ENCODE peak calls at places on chromosome 18, in seven cellular contexts. X, M, Q, N, P, O and Z are unnamed samples. For H3K4me1, the result is how much of the 10 kb centered on the place peaks cover.

GRCh38 chr18:5979971-5980457 is 84.7 kb upstream of the TMEM200C start:
- DNase-seq in X (no peak), M (no peak), Q (no peak), N (no peak), P (no peak), O (peak), Z (no peak)

GRCh38 chr18:31386683-31387082 is 10.1 kb downstream of the DSG4 start:
- DNase-seq in X (no peak), M (no peak), Q (no peak), N (no peak), P (no peak), O (no peak), Z (no peak)

GRCh38 chr18:78776706-78777105 is 202.9 kb upstream of the SALL3 start:
- DNase-seq in X (no peak), M (no peak), Q (no peak), N (peak), P (no peak), O (no peak), Z (no peak)

GRCh38 chr18:34626404-34627137 is 83.5 kb upstream of the DTNA start:
- DNase-seq in X (no peak), M (peak), Q (no peak), N (no peak), P (no peak), O (no peak), Z (no peak)

GRCh38 chr18:36153203-36153602 is 23.5 kb downstream of the ELP2 start:
- DNase-seq in X (peak), M (no peak), Q (no peak), N (no peak), P (no peak), O (no peak), Z (no peak)

GRCh38 chr18:46856975-46857374 is 60.3 kb downstream of the PIAS2 start:
- DNase-seq in X (no peak), M (no peak), Q (no peak), N (no peak), P (no peak), O (no peak), Z (no peak)

GRCh38 chr18:267380-267687 is 513 bp downstream of the THOC1 start:
- DNase-seq in X (no peak), M (no peak), Q (no peak), N (no peak), P (peak), O (no peak), Z (no peak)

GRCh38 chr18:27921904-27922541 is 254.9 kb downstream of the CDH2 start:
- DNase-seq in X (no peak), M (no peak), Q (no peak), N (no peak), P (peak), O (no peak), Z (no peak)

GRCh38 chr18:61992285-61992684 is 99.5 kb upstream of the RNF152 start:
- DNase-seq in X (no peak), M (no peak), Q (no peak), N (no peak), P (no peak), O (no peak), Z (no peak)

DNA sequence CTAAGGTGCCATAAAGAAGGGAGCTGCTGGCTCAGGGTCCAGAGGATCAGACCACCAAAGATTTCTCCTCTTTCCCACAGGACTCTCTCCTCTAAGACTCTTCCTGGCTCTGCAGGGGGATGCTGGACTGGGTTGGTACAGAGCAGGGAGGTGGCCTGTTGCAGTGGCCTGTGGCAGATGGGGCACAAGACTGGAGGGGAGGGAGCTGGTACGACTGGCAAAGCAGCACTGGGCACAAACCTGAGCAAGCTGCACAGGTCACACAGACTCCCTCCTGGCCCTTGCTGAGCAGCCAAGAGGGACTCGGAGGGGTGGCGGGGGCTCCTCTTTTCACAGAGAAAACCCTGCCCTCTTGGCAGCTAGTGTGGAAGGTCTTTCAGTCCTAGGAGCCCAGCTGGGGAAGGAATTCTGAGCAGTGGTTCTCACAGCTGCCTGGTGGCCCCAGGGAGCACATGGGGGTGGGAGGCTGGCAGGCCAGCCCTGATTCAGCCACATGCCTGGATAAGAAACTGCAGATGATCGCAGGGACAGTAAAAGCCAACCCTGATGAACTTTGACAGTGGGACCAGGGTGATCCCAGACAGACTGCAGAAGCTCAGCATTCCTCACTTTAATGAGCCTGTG is 32.4 kb upstream of the ACAA2 start:
- DNase-seq in X (no peak), M (no peak), Q (no peak), N (no peak), P (no peak), O (no peak), Z (no peak)
- H3K4me1 ChIP-seq in X (under half), M (under half), Q (under half), N (under half), P (under half), O (under half), Z (under half)

DNA sequence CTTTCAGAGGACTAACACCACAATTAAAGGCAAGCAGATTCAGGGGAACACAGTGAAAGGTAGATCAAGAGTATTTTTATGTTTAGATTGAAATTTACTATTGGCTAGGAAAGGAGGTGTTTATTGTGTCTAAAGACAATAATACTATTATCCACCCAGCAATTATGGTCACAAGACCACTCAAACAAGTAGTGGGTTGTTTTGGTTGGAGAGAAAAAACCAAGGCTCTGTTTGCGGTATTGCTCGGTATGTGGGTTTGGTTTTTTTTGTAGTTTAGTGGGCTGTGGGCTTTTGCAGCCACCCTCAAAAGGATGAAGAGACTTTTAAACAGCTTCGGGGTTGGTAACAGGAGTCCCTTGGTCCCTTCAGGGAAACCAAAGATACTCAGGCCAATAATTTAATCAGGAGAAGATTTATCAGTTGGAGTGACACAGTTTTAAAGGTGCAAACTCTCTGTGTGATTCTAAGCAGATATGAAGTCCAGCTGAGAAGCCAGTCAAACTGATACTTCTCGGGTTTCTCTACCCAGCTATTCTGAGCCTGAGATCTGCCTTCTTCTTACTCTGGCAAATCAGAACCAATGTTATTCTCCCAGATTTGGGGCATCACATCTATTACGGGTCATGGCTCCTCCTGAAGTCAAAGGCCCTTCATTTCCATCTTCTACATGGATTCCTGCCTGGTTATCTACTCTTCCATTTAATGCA is 55.3 kb downstream of the DCC start:
- DNase-seq in X (no peak), M (no peak), Q (no peak), N (no peak), P (no peak), O (no peak), Z (no peak)
- H3K4me3 ChIP-seq in X (no peak), M (no peak), Q (no peak), N (no peak), P (no peak), O (no peak), Z (no peak)

DNA sequence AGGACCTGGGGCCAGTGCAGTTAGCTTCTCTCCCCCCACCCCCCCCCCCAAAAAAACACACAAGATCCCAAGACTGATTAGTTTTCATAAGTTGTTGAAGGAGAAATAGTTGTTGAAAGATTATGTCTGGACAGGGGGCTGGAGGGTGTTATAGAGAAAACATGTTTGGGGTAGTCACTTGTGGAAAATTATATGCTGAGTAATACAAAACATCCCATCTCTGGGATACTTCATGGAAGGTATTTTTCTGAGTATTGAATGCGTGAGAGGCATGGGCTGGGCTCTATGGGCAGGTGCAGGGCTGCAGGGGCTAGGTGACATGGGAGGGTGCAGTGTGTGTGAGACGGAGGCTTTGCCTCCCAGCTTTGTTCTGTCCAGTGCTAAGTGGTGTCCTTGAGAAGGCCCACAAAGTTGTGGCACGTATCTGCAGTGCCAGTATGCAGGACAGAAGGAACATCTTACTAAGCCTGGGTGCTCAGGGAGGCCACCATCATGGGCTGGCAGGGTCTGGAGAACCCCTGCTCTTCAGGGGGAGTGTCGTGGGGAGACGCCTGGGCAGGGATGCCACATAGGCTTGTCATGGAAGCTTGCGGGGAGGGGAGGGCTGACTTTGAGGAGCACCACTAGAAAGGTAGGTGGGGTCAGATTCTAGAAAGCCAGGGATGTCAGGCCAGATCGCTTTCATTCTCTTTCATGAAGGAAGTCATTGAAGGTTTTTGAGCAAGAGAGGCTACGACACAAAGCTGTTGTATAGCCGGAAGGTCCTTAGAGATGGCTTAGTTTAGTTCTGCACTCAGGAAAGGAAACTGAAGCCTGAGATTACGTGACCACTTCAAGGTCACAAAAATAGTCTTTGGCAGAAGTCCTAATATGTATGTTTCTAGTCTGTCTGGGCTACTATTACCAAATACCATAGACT is 232.0 kb downstream of the LDLRAD4 start:
- DNase-seq in X (no peak), M (no peak), Q (no peak), N (no peak), P (no peak), O (no peak), Z (no peak)
- H3K4me1 ChIP-seq in X (under half), M (under half), Q (under half), N (under half), P (half or more), O (half or more), Z (under half)

GRCh38 chr18:44802508-44802907 is 121.8 kb downstream of the SETBP1 start:
- DNase-seq in X (no peak), M (no peak), Q (no peak), N (no peak), P (no peak), O (no peak), Z (no peak)
- H3K4me3 ChIP-seq in X (no peak), M (no peak), Q (no peak), N (no peak), P (no peak), O (no peak), Z (no peak)

GRCh38 chr18:76453057-76453561 is 41.9 kb downstream of the ZNF516 start:
- DNase-seq in X (no peak), M (peak), Q (no peak), N (no peak), P (no peak), O (no peak), Z (no peak)
- H3K4me1 ChIP-seq in X (under half), M (half or more), Q (under half), N (under half), P (under half), O (half or more), Z (under half)

GRCh38 chr18:77107218-77107815 is 25.3 kb downstream of the MBP start:
- DNase-seq in X (no peak), M (peak), Q (no peak), N (no peak), P (no peak), O (no peak), Z (no peak)
- H3K4me3 ChIP-seq in X (no peak), M (no peak), Q (no peak), N (no peak), P (no peak), O (peak), Z (no peak)

GRCh38 chr18:77053616-77054287 is 78.8 kb downstream of the MBP start:
- DNase-seq in X (no peak), M (no peak), Q (no peak), N (no peak), P (no peak), O (no peak), Z (no peak)

GRCh38 chr18:77055429-77056310 is 76.9 kb downstream of the MBP start:
- DNase-seq in X (no peak), M (no peak), Q (no peak), N (peak), P (no peak), O (no peak), Z (no peak)

GRCh38 chr18:77054288-77054605 is 78.3 kb downstream of the MBP start:
- DNase-seq in X (no peak), M (no peak), Q (no peak), N (no peak), P (no peak), O (no peak), Z (no peak)

GRCh38 chr18:77056399-77057015 is 76.1 kb downstream of the MBP start:
- DNase-seq in X (no peak), M (no peak), Q (no peak), N (peak), P (no peak), O (no peak), Z (no peak)

GRCh38 chr18:77054606-77055428 is 77.8 kb downstream of the MBP start:
- DNase-seq in X (peak), M (peak), Q (peak), N (peak), P (peak), O (peak), Z (peak)
- H3K4me1 ChIP-seq in X (under half), M (half or more), Q (under half), N (half or more), P (under half), O (half or more), Z (under half)